ENCODE peak calls at places on chromosome 2, in nine cellular contexts. L is NCI-H460; R is Right ventricle myocardium superior; U is head of caudate nucleus; D is cardiac muscle cell; F is ELF-1; J is A549; Y is activated naive CD4-positive, alpha-beta T cell treated with anti-CD3 and anti-CD28 coated beads for 36 hours; B is EH. E is an unnamed sample.

GRCh38 chr2:120182019-120182560 is 41.1 kb downstream of the TMEM185B start:
- DNase-seq in F (no peak), U (no peak), J (no peak), B (no peak), D (no peak), R (no peak), Y (no peak), L (no peak), E (no peak)

GRCh38 chr2:182713611-182714010 is 2.4 kb upstream of the DNAJC10 start:
- DNase-seq in U (no peak), Y (no peak), D (no peak), L (no peak), J (no peak), R (no peak), F (no peak), B (peak), E (no peak)

GRCh38 chr2:24957976-24958375 is 13.8 kb downstream of the DNAJC27 start:
- DNase-seq in R (no peak), J (no peak), L (no peak), D (no peak), U (no peak), F (no peak), Y (no peak), B (no peak), E (no peak)

GRCh38 chr2:191835539-191836350 is 11.1 kb downstream of the CAVIN2 start:
- DNase-seq in U (no peak), B (peak), D (no peak), Y (no peak), J (no peak), R (peak), L (no peak), F (peak), E (no peak)

GRCh38 chr2:102138331-102138730 is 4.2 kb upstream of the IL1R1 start:
- DNase-seq in B (peak), L (no peak), D (no peak), F (no peak), Y (peak), R (no peak), J (no peak), U (no peak), E (no peak)

GRCh38 chr2:216317831-216318230 is 54.5 kb downstream of the MARCHF4 start:
- DNase-seq in Y (no peak), L (no peak), U (no peak), B (no peak), J (no peak), D (no peak), F (no peak), R (no peak), E (no peak)

GRCh38 chr2:149645391-149645790 is 57.8 kb upstream of the MMADHC start:
- DNase-seq in J (no peak), B (peak), Y (no peak), U (no peak), R (no peak), F (no peak), D (peak), L (no peak), E (no peak)

GRCh38 chr2:218992703-218993344 is 398 bp downstream of the CRYBA2 start:
- DNase-seq in L (no peak), B (no peak), R (no peak), Y (no peak), J (no peak), D (peak), F (peak), U (no peak), E (no peak)

GRCh38 chr2:61255580-61256437 is 93.8 kb downstream of the C2orf74 start:
- DNase-seq in D (no peak), R (no peak), L (no peak), U (no peak), Y (no peak), B (peak), F (no peak), J (peak), E (no peak)

GRCh38 chr2:20446280-20446916 is 476 bp upstream of the RHOB start:
- DNase-seq in Y (no peak), D (no peak), B (no peak), L (no peak), F (no peak), J (no peak), R (peak), U (no peak), E (peak)

GRCh38 chr2:224887159-224887558 is 155.1 kb downstream of the DOCK10 start:
- DNase-seq in U (no peak), B (peak), D (no peak), R (no peak), L (no peak), Y (peak), J (no peak), F (no peak), E (no peak)

GRCh38 chr2:63792523-63792922 is 49.2 kb upstream of the UGP2 start:
- DNase-seq in U (no peak), R (no peak), J (peak), F (peak), D (no peak), B (peak), L (no peak), Y (no peak), E (no peak)

GRCh38 chr2:122856696-122857095 is 1101.2 kb downstream of the TSN start:
- DNase-seq in F (no peak), R (no peak), B (no peak), J (no peak), D (no peak), U (no peak), Y (no peak), L (no peak), E (no peak)

GRCh38 chr2:29847901-29848300 is 73.5 kb downstream of the ALK start:
- DNase-seq in B (no peak), D (no peak), R (no peak), U (no peak), L (no peak), J (no peak), Y (no peak), F (no peak), E (no peak)

GRCh38 chr2:172739651-172740050 is 4.0 kb downstream of the RAPGEF4 start:
- DNase-seq in L (no peak), R (no peak), J (no peak), Y (no peak), B (no peak), F (no peak), D (no peak), U (no peak), E (no peak)

GRCh38 chr2:62200291-62200841 is 4.5 kb downstream of the B3GNT2 start:
- DNase-seq in F (no peak), Y (peak), B (no peak), L (no peak), D (no peak), J (no peak), R (no peak), U (no peak), E (no peak)

GRCh38 chr2:226794751-226795171 is 4.9 kb downstream of the IRS1 start:
- DNase-seq in J (peak), D (no peak), R (no peak), L (no peak), B (peak), F (no peak), U (peak), Y (no peak), E (no peak)

GRCh38 chr2:232699110-232699509 is 2.0 kb downstream of the GIGYF2 start:
- DNase-seq in Y (no peak), U (no peak), D (no peak), J (no peak), B (no peak), L (no peak), F (peak), R (no peak), E (no peak)

GRCh38 chr2:28568533-28568932 is 72.7 kb downstream of the PLB1 start:
- DNase-seq in U (no peak), B (no peak), F (no peak), Y (no peak), J (no peak), L (no peak), D (no peak), R (no peak), E (no peak)

GRCh38 chr2:148565272-148565894 is 79.2 kb upstream of the EPC2 start:
- DNase-seq in U (no peak), R (no peak), J (no peak), F (no peak), L (peak), D (no peak), B (peak), Y (no peak), E (no peak)

GRCh38 chr2:112314856-112315255 is 39.5 kb downstream of the ZC3H6 start:
- DNase-seq in B (no peak), L (no peak), D (no peak), J (no peak), F (no peak), U (no peak), Y (no peak), R (no peak), E (no peak)

GRCh38 chr2:142136571-142136970 is 5.8 kb upstream of the LRP1B start:
- DNase-seq in L (no peak), Y (no peak), J (no peak), D (no peak), F (no peak), B (no peak), U (no peak), R (no peak), E (no peak)